ENCODE peak calls at places on chromosomes 2 and 18, in six cellular contexts. One of them, this sample, is unnamed.

GRCh38 chr2:106167067-106167466 is 27.0 kb downstream of the UXS1 start:
- DNase-seq in GM23338: no peak
- DNase-seq in K562: no peak
- DNase-seq in breast epithelium: no peak
- DNase-seq in transverse colon: no peak
- DNase-seq in HepG2: no peak
- DNase-seq in this sample: no peak

GRCh38 chr2:95320344-95320712 is 23.2 kb downstream of the KCNIP3 start:
- DNase-seq in HepG2: no peak
- DNase-seq in breast epithelium: no peak
- DNase-seq in K562: no peak
- DNase-seq in GM23338: no peak
- DNase-seq in transverse colon: no peak
- DNase-seq in this sample: no peak

GRCh38 chr2:162123806-162124758 is 28.0 kb downstream of the GCG start:
- DNase-seq in GM23338: peak; percentile 70
- DNase-seq in HepG2: peak; percentile 69
- DNase-seq in breast epithelium: no peak
- DNase-seq in K562: peak; percentile 55
- DNase-seq in transverse colon: no peak
- DNase-seq in this sample: no peak

GRCh38 chr2:207088276-207088675 is 77.5 kb downstream of the KLF7 start:
- DNase-seq in GM23338: no peak
- DNase-seq in HepG2: no peak
- DNase-seq in K562: no peak
- DNase-seq in breast epithelium: no peak
- DNase-seq in transverse colon: no peak
- DNase-seq in this sample: no peak

GRCh38 chr2:58414506-58414905 is 173.4 kb upstream of the FANCL start:
- DNase-seq in GM23338: no peak
- DNase-seq in HepG2: no peak
- DNase-seq in transverse colon: no peak
- DNase-seq in breast epithelium: no peak
- DNase-seq in K562: no peak
- DNase-seq in this sample: no peak

GRCh38 chr2:102736174-102736606 is 25.6 kb upstream of the TMEM182 start:
- DNase-seq in HepG2: peak; percentile 29
- DNase-seq in breast epithelium: no peak
- DNase-seq in K562: peak; percentile 55
- DNase-seq in GM23338: no peak
- DNase-seq in transverse colon: peak; percentile 58
- DNase-seq in this sample: no peak

GRCh38 chr2:178072383-178073301 is at the start of gene PDE11A:
- DNase-seq in HepG2: peak; percentile 88
- DNase-seq in GM23338: peak; percentile 94
- DNase-seq in K562: peak; percentile 83
- DNase-seq in transverse colon: peak; percentile 92
- DNase-seq in breast epithelium: peak; percentile 87
- DNase-seq in this sample: peak; percentile 92

GRCh38 chr2:231671617-231672350 is 36.5 kb upstream of the PTMA start:
- DNase-seq in breast epithelium: no peak
- DNase-seq in transverse colon: peak; percentile 81
- DNase-seq in HepG2: peak; percentile 39
- DNase-seq in K562: no peak
- DNase-seq in GM23338: no peak
- DNase-seq in this sample: no peak

GRCh38 chr18:63119647-63120046 is 199.9 kb downstream of the BCL2 start:
- DNase-seq in K562: no peak
- DNase-seq in GM23338: peak; percentile 66
- DNase-seq in transverse colon: no peak
- DNase-seq in breast epithelium: no peak
- DNase-seq in HepG2: peak; percentile 6
- DNase-seq in this sample: no peak

GRCh38 chr18:36108601-36109000 is 20.5 kb downstream of the SLC39A6 start:
- DNase-seq in transverse colon: no peak
- DNase-seq in breast epithelium: no peak
- DNase-seq in HepG2: no peak
- DNase-seq in GM23338: no peak
- DNase-seq in K562: no peak
- DNase-seq in this sample: no peak
- TF ChIP-seq POLR2AphosphoS5 in transverse colon: no peak
- TF ChIP-seq POLR2AphosphoS5 in breast epithelium: no peak
- TF ChIP-seq POLR2AphosphoS5 in HepG2: no peak
- TF ChIP-seq POLR2AphosphoS5 in GM23338: no peak
- TF ChIP-seq POLR2AphosphoS5 in K562: no peak
- TF ChIP-seq POLR2AphosphoS5 in this sample: no peak

DNA sequence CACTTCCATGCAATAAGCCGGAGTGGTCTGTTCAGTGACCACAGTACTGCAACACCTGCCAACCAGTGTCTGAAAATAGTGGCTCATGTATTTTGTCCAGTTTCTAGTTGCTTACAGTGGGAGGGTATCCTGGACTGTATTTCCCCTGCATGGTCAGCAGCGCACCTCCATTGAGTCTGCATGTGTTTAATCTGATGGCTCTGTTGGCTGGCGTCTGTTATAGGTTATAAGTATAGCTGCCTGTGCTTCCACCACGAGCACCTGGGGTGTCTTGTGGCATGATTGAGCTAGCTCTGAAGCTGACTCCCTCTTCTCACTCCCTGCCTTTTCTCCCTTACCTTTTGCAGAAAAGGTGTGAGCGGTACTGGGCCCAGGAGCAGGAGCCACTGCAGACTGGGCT is 12.9 kb downstream of the PTPN18 start:
- DNase-seq in GM23338: no peak
- DNase-seq in transverse colon: no peak
- DNase-seq in K562: no peak
- DNase-seq in HepG2: no peak
- DNase-seq in breast epithelium: no peak
- DNase-seq in this sample: no peak
- H3K4me1 ChIP-seq in GM23338: peaks cover 27% of the 10 kb centered on the region
- H3K4me1 ChIP-seq in transverse colon: peaks cover 23% of the 10 kb centered on the region
- H3K4me1 ChIP-seq in K562: peaks cover 34% of the 10 kb centered on the region
- H3K4me1 ChIP-seq in HepG2: no peaks in the 10 kb centered on the region
- H3K4me1 ChIP-seq in breast epithelium: peaks cover 7% of the 10 kb centered on the region
- H3K4me1 ChIP-seq in this sample: peaks cover 21% of the 10 kb centered on the region

DNA sequence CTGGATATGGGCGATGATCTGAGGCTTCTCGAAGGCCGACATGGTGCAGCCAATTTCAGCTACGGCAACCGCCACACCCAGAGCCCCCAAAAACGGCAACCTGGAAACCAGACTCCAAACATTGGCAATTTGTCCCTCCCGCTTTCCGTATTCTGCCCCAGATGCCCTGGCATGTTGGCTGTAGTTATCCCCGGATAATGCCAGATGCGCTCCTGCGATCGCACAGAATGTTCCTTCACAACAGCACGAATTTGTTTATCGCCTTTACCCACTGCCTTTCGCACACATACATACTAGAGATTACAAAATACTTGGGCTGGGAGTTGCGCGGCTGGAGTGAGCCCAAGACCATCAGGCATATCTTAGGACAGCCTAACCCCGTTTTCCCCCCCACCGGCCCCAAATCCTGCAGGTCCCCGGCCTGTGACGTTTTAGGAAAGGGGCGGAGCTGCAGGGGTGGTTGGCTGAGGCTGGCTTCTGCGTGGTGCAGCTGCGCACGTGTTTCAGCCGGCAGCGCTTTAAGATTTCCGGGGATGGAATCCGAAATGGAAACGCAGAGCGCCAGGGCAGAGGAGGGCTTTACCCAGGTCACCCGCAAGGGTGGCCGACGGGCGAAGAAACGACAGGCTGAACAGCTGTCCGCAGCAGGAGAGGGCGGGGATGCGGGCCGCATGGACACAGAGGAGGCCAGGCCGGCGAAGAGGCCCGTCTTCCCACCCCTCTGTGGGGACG is at the start of gene PNO1:
- DNase-seq in HepG2: peak; percentile 95
- DNase-seq in transverse colon: peak; percentile 97
- DNase-seq in breast epithelium: peak; percentile 95
- DNase-seq in K562: peak; percentile 98
- DNase-seq in GM23338: peak; percentile 98
- DNase-seq in this sample: peak; percentile 99
- TF ChIP-seq POLR2AphosphoS5 in HepG2: peak; percentile 68
- TF ChIP-seq POLR2AphosphoS5 in transverse colon: peak; percentile 77
- TF ChIP-seq POLR2AphosphoS5 in breast epithelium: peak; percentile 87
- TF ChIP-seq POLR2AphosphoS5 in K562: peak; percentile 28
- TF ChIP-seq POLR2AphosphoS5 in GM23338: peak; percentile 56
- TF ChIP-seq POLR2AphosphoS5 in this sample: peak; percentile 84

GRCh38 chr2:98399112-98399511 is 45.5 kb upstream of the INPP4A start:
- DNase-seq in GM23338: no peak
- DNase-seq in HepG2: no peak
- DNase-seq in K562: no peak
- DNase-seq in breast epithelium: no peak
- DNase-seq in transverse colon: no peak
- DNase-seq in this sample: no peak

GRCh38 chr2:98405301-98405700 is 39.4 kb upstream of the INPP4A start:
- DNase-seq in HepG2: no peak
- DNase-seq in breast epithelium: no peak
- DNase-seq in transverse colon: no peak
- DNase-seq in K562: no peak
- DNase-seq in GM23338: no peak
- DNase-seq in this sample: no peak

GRCh38 chr2:98404556-98405250 is 40.0 kb upstream of the INPP4A start:
- DNase-seq in transverse colon: no peak
- DNase-seq in HepG2: no peak
- DNase-seq in K562: no peak
- DNase-seq in breast epithelium: no peak
- DNase-seq in GM23338: no peak
- DNase-seq in this sample: no peak

GRCh38 chr2:98408155-98408554 is 36.5 kb upstream of the INPP4A start:
- DNase-seq in K562: no peak
- DNase-seq in GM23338: no peak
- DNase-seq in transverse colon: no peak
- DNase-seq in HepG2: no peak
- DNase-seq in breast epithelium: no peak
- DNase-seq in this sample: no peak

GRCh38 chr2:98403878-98404277 is 40.8 kb upstream of the INPP4A start:
- DNase-seq in GM23338: no peak
- DNase-seq in K562: no peak
- DNase-seq in transverse colon: no peak
- DNase-seq in breast epithelium: no peak
- DNase-seq in HepG2: no peak
- DNase-seq in this sample: no peak
- H3K4me1 ChIP-seq in GM23338: peaks cover 8% of the 10 kb centered on the region
- H3K4me1 ChIP-seq in K562: no peaks in the 10 kb centered on the region
- H3K4me1 ChIP-seq in transverse colon: no peaks in the 10 kb centered on the region
- H3K4me1 ChIP-seq in breast epithelium: no peaks in the 10 kb centered on the region
- H3K4me1 ChIP-seq in HepG2: no peaks in the 10 kb centered on the region
- H3K4me1 ChIP-seq in this sample: no peaks in the 10 kb centered on the region

DNA sequence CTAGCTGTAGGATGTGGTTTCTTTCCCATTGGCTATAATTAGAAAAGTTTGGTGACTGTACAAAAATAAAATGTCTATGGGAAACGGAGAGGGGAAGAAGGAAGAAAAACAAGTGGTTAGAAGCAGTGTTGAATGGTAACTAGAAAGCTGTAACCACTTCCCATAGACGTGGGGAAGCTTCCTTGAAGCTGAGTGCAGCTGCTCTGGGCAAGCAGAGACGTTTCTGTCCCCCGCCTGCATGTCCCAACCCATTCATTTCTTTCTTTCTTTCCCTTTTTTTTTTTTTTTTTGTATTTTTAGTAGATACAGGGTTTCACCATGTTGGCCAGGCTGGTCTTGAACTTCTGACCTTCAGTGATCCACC is 367.8 kb upstream of the HS6ST1 start:
- DNase-seq in breast epithelium: no peak
- DNase-seq in GM23338: no peak
- DNase-seq in transverse colon: no peak
- DNase-seq in K562: no peak
- DNase-seq in HepG2: no peak
- DNase-seq in this sample: no peak
- TF ChIP-seq POLR2AphosphoS5 in breast epithelium: no peak
- TF ChIP-seq POLR2AphosphoS5 in GM23338: no peak
- TF ChIP-seq POLR2AphosphoS5 in transverse colon: no peak
- TF ChIP-seq POLR2AphosphoS5 in K562: no peak
- TF ChIP-seq POLR2AphosphoS5 in HepG2: no peak
- TF ChIP-seq POLR2AphosphoS5 in this sample: no peak

DNA sequence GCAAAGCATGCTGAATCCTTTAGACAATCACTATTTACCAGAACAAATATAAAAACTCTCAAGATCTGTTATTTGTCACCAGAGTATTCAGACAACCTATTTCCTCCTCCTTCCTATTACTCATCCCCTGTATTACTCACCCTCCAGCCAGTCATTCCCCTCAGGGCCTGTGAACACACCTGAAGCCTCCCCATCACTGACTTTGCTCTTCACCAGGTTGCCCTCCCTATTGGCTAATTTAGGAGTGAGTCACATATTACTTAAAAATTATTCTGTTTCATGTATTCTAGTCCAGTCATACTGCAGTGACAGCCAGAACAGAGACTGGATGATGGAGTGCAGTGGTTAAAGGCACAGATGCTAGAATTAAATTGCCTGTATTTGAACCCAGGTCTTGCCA is 3.7 kb upstream of the ATG16L1 start:
- DNase-seq in HepG2: peak; percentile 61
- DNase-seq in K562: peak; percentile 23
- DNase-seq in GM23338: no peak
- DNase-seq in breast epithelium: no peak
- DNase-seq in transverse colon: no peak
- DNase-seq in this sample: no peak
- H3K4me1 ChIP-seq in HepG2: peaks cover 29% of the 10 kb centered on the region
- H3K4me1 ChIP-seq in K562: no peaks in the 10 kb centered on the region
- H3K4me1 ChIP-seq in GM23338: peaks cover under 1% of the 10 kb centered on the region
- H3K4me1 ChIP-seq in breast epithelium: no peaks in the 10 kb centered on the region
- H3K4me1 ChIP-seq in transverse colon: peaks cover 21% of the 10 kb centered on the region
- H3K4me1 ChIP-seq in this sample: peaks cover 13% of the 10 kb centered on the region

GRCh38 chr2:173217106-173217840 is 137.4 kb upstream of the CDCA7 start:
- DNase-seq in transverse colon: no peak
- DNase-seq in K562: no peak
- DNase-seq in breast epithelium: no peak
- DNase-seq in GM23338: peak; percentile 27
- DNase-seq in HepG2: no peak
- DNase-seq in this sample: no peak
- TF ChIP-seq POLR2AphosphoS5 in transverse colon: no peak
- TF ChIP-seq POLR2AphosphoS5 in K562: no peak
- TF ChIP-seq POLR2AphosphoS5 in breast epithelium: no peak
- TF ChIP-seq POLR2AphosphoS5 in GM23338: no peak
- TF ChIP-seq POLR2AphosphoS5 in HepG2: no peak
- TF ChIP-seq POLR2AphosphoS5 in this sample: no peak